ENCODE peak calls at places on chromosomes 5 and 9, in four cellular contexts. Q is HepG2, K is K562, D is WTC11. L is an unnamed sample.

GRCh38 chr5:159061834-159062530 is 37.7 kb downstream of the EBF1 start:
- DNase-seq in Q (no peak), K (no peak), D (peak), L (no peak)

GRCh38 chr5:90690317-90690716 is 131.7 kb downstream of the ADGRV1 start:
- DNase-seq in Q (no peak), K (no peak), D (no peak), L (no peak)

GRCh38 chr5:149028984-149029383 is 33.9 kb downstream of the SH3TC2 start:
- DNase-seq in K (no peak), Q (no peak), D (no peak), L (no peak)

GRCh38 chr5:25458628-25459027 is 813.9 kb upstream of the CDH10 start:
- DNase-seq in D (no peak), K (peak), Q (no peak), L (no peak)

GRCh38 chr9:78363221-78363620 is 66.3 kb downstream of the PSAT1 start:
- DNase-seq in Q (no peak), K (no peak), D (no peak), L (no peak)

GRCh38 chr9:127253446-127253845 is 11.1 kb upstream of the GARNL3 start:
- DNase-seq in Q (no peak), D (no peak), K (no peak), L (no peak)

GRCh38 chr5:12876541-12877298 is 972.5 kb upstream of the CTNND2 start:
- DNase-seq in Q (no peak), D (no peak), K (no peak), L (no peak)

GRCh38 chr5:178241259-178241658 is 8.7 kb upstream of the PHYKPL start:
- DNase-seq in D (no peak), K (no peak), Q (no peak), L (no peak)

GRCh38 chr9:18268381-18268780 is 205.6 kb upstream of the ADAMTSL1 start:
- DNase-seq in D (no peak), Q (no peak), K (no peak), L (no peak)

GRCh38 chr9:34334916-34335315 is 5.5 kb downstream of the NUDT2 start:
- DNase-seq in D (no peak), Q (no peak), K (no peak), L (no peak)

GRCh38 chr5:1252681-1253080 is 27.5 kb downstream of the SLC6A18 start:
- DNase-seq in Q (no peak), K (no peak), D (no peak), L (no peak)

GRCh38 chr5:151870820-151871219 is 53.8 kb downstream of the GLRA1 start:
- DNase-seq in D (no peak), K (no peak), Q (no peak), L (no peak)

GRCh38 chr5:126046275-126046674 is 376.9 kb upstream of the GRAMD2B start:
- DNase-seq in Q (no peak), K (no peak), D (no peak), L (no peak)

GRCh38 chr5:67111779-67112178 is 84.8 kb downstream of the CD180 start:
- DNase-seq in Q (no peak), K (no peak), D (no peak), L (no peak)

GRCh38 chr5:151174612-151175101 is 17.1 kb upstream of the ANXA6 start:
- DNase-seq in K (no peak), Q (no peak), D (no peak), L (no peak)

GRCh38 chr5:76715734-76716455 is at the start of gene F2R:
- DNase-seq in Q (peak), D (peak), K (peak), L (no peak)

GRCh38 chr9:121282309-121283071 is 14.5 kb downstream of the GSN start:
- DNase-seq in Q (no peak), K (no peak), D (no peak), L (no peak)

GRCh38 chr5:42854795-42855194 is 43.1 kb upstream of the SELENOP start:
- DNase-seq in Q (peak), K (no peak), D (no peak), L (no peak)

GRCh38 chr5:68054625-68055024 is 160.9 kb upstream of the PIK3R1 start:
- DNase-seq in K (no peak), Q (no peak), D (no peak), L (no peak)

GRCh38 chr5:177194278-177194677 is 60.7 kb downstream of the NSD1 start:
- DNase-seq in Q (peak), K (no peak), D (no peak), L (no peak)

GRCh38 chr5:139137703-139138102 is 60.5 kb downstream of the SIL1 start:
- DNase-seq in D (peak), K (peak), Q (peak), L (no peak)

GRCh38 chr5:71932649-71933338 is 174.5 kb upstream of the MAP1B start:
- DNase-seq in D (peak), K (peak), Q (peak), L (no peak)

GRCh38 chr5:59275537-59276276 is 617.8 kb downstream of the PDE4D start:
- DNase-seq in Q (no peak), K (no peak), D (peak), L (no peak)

GRCh38 chr9:104780796-104781395 is 17.0 kb downstream of the NIPSNAP3B start:
- DNase-seq in D (no peak), Q (no peak), K (no peak), L (no peak)

GRCh38 chr5:142998316-142998862 is 228.2 kb downstream of the ARHGAP26 start:
- DNase-seq in Q (no peak), D (no peak), K (no peak), L (peak)
- TF ChIP-seq USF2 in Q (no peak), D (no peak), K (no peak), L (no peak)

GRCh38 chr9:125696106-125696647 is 10.8 kb downstream of the MAPKAP1 start:
- DNase-seq in K (no peak), D (no peak), Q (no peak), L (no peak)

GRCh38 chr9:125690679-125691078 is 16.3 kb downstream of the MAPKAP1 start:
- DNase-seq in Q (no peak), D (no peak), K (no peak), L (no peak)

GRCh38 chr9:125699870-125700269 is 7.1 kb downstream of the MAPKAP1 start:
- DNase-seq in Q (no peak), D (no peak), K (no peak), L (no peak)

DNA sequence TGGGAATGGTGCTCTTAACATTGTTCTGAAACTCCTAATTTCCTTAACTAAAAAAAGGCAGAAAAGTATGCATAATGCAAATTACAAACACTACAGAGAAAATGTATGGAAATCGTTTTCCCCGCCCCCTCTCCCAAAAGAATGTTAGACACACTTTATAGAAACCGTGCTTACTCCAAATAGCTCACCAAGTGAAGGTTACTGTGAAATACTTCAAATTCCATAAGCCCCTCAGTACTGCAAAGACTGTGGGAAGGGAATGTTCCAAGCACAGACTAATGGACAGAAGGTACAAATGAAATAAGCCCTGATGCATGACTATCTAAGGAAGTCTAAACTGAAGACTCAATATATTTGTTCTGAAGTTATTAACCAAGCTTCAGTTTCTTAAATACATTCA is 12.5 kb downstream of the MAPKAP1 start:
- DNase-seq in D (no peak), K (no peak), Q (peak), L (no peak)
- TF ChIP-seq CBFB in D (no peak), K (no peak), Q (no peak), L (no peak)

DNA sequence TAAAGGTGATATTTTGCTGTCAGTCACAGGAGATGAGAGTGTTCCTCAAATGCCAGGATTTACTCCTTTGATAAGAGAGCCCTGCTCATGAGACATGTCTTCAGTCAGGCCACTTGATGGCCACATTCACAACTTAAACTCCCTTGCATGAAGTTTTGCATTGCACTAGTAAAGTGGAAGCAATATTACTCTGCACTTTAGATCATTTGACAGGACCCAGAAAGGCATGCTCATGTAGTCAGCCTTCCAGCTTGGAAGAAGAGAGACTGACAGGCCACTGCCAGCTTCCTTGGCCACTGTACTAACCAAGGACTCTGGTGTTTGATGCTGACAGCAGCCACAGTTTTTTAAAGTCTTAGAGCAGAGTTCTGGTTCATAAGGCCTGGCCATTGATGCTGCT is 42.6 kb downstream of the NPR3 start:
- DNase-seq in K (no peak), D (no peak), Q (no peak), L (no peak)
- TF ChIP-seq USF2 in K (no peak), D (no peak), Q (no peak), L (no peak)

GRCh38 chr5:133247145-133247709 is 195.4 kb downstream of the HSPA4 start:
- DNase-seq in K (peak), Q (no peak), D (no peak), L (no peak)
- TF ChIP-seq CBFB in K (no peak), Q (no peak), D (no peak), L (no peak)

DNA sequence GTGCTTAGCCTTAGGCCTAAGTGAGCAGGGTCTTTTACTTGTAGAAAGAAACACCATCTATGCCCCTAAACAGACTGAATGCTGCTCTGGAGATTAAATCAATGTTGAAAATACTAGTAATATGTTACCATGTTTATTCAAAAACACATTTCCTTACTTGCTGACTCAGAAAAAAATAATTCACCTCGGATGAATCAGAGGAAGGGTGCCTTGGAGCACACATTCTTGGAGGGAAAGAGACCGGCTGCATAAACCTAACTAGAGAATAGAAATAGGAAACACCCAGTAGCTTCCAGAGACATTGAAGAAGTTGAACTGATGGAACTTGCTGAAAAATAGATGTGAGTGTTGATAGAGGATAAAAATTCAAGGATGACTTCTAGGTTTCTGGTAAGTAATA is 77.0 kb upstream of the MINAR2 start:
- DNase-seq in K (no peak), Q (no peak), D (no peak), L (no peak)
- TF ChIP-seq USF2 in K (no peak), Q (no peak), D (no peak), L (no peak)

GRCh38 chr9:114434878-114435311 is 47.1 kb upstream of the AKNA start:
- DNase-seq in K (peak), D (peak), Q (peak), L (no peak)
- TF ChIP-seq CBFB in K (no peak), D (no peak), Q (no peak), L (no peak)

GRCh38 chr9:86893811-86894490 is 53.4 kb downstream of the GAS1 start:
- DNase-seq in Q (no peak), K (no peak), D (peak), L (no peak)
- TF ChIP-seq USF2 in Q (no peak), K (no peak), D (peak), L (no peak)

L was measured in GM12878.